ENCODE peak calls at places on chromosomes 2 and 18, in ten cellular contexts. J, V, K, M, F, D, B, E, A and N are unnamed samples.
A peak's percentile ranks its signal among the peaks of the same experiment; 100 is the strongest.

GRCh38 chr2:44245068-44245861 is 30.0 kb upstream of the SLC3A1 start:
- DNase-seq in A (no peak), M (no peak), E (no peak), B (no peak), D (no peak), V (no peak), F (peak; percentile 88), K (no peak), J (peak; percentile 19), N (peak; percentile 48)

GRCh38 chr18:37385846-37386435 is 179.7 kb downstream of the CELF4 start:
- DNase-seq in E (peak; percentile 67), A (peak; percentile 44), D (peak; percentile 14), B (no peak), J (peak; percentile 42), M (peak; percentile 33), F (peak; percentile 58), K (no peak), V (peak; percentile 51), N (peak; percentile 33)

GRCh38 chr2:194750926-194751325 is 906.1 kb upstream of the SLC39A10 start:
- DNase-seq in E (no peak), J (no peak), A (no peak), V (no peak), M (no peak), F (no peak), B (no peak), D (peak; percentile 0), K (no peak), N (no peak)

GRCh38 chr18:52433797-52434196 is 93.8 kb downstream of the DCC start:
- DNase-seq in D (no peak), K (no peak), E (no peak), M (no peak), A (no peak), F (no peak), B (no peak), V (no peak), J (no peak), N (no peak)

GRCh38 chr2:17915099-17915498 is 36.6 kb downstream of the KCNS3 start:
- DNase-seq in D (no peak), B (no peak), M (no peak), K (no peak), A (no peak), J (no peak), V (no peak), E (no peak), F (no peak), N (no peak)

GRCh38 chr2:95279435-95280035 is 5.3 kb downstream of the PROM2 start:
- DNase-seq in V (no peak), K (no peak), B (no peak), E (no peak), J (no peak), F (no peak), M (no peak), D (no peak), A (no peak), N (no peak)

GRCh38 chr18:58567453-58568196 is 61.3 kb downstream of the ALPK2 start:
- DNase-seq in A (no peak), K (no peak), V (no peak), J (peak; percentile 89), F (peak; percentile 97), D (peak; percentile 98), M (no peak), E (no peak), B (no peak), N (peak; percentile 99)

GRCh38 chr2:201696151-201696659 is 2.2 kb downstream of the MPP4 start:
- DNase-seq in V (no peak), F (peak; percentile 53), E (no peak), K (no peak), B (no peak), M (no peak), A (peak; percentile 95), J (peak; percentile 38), D (peak; percentile 79), N (peak; percentile 55)

GRCh38 chr18:44586782-44587524 is 93.7 kb upstream of the SETBP1 start:
- DNase-seq in M (no peak), D (no peak), A (no peak), E (no peak), B (no peak), F (no peak), J (peak; percentile 54), K (no peak), V (no peak), N (no peak)

GRCh38 chr18:79245517-79246001 is 150.2 kb upstream of the NFATC1 start:
- DNase-seq in E (no peak), J (no peak), V (no peak), A (peak; percentile 17), M (no peak), D (no peak), B (no peak), K (no peak), F (no peak), N (peak; percentile 71)

GRCh38 chr2:203559640-203560039 is 24.5 kb upstream of the RAPH1 start:
- DNase-seq in D (no peak), F (no peak), J (no peak), B (no peak), K (no peak), M (no peak), A (no peak), V (no peak), E (no peak), N (no peak)

GRCh38 chr18:55907352-55908045 is 319.5 kb upstream of the TCF4 start:
- DNase-seq in B (no peak), J (no peak), F (no peak), E (no peak), A (peak; percentile 22), M (no peak), V (no peak), D (no peak), K (no peak), N (peak; percentile 50)

GRCh38 chr2:95354469-95354901 is 48.0 kb upstream of the FAHD2A start:
- DNase-seq in B (no peak), F (no peak), A (no peak), M (no peak), D (no peak), E (no peak), K (no peak), V (no peak), J (no peak), N (no peak)

GRCh38 chr2:45353879-45354278 is 257.2 kb downstream of the SRBD1 start:
- DNase-seq in E (no peak), F (peak; percentile 93), J (peak; percentile 94), K (no peak), A (peak; percentile 97), D (peak; percentile 96), M (no peak), B (no peak), V (no peak), N (peak; percentile 60)

GRCh38 chr18:79630266-79631095 is 49.1 kb upstream of the CTDP1 start:
- DNase-seq in D (no peak), F (no peak), E (no peak), J (no peak), K (peak; percentile 38), A (no peak), M (no peak), B (no peak), V (no peak), N (no peak)

GRCh38 chr2:101223814-101224231 is 28.9 kb upstream of the CNOT11 start:
- DNase-seq in V (peak; percentile 94), M (no peak), K (no peak), B (no peak), D (no peak), J (peak; percentile 7), E (peak; percentile 44), F (peak; percentile 30), A (no peak), N (no peak)

GRCh38 chr18:79575891-79576685 is 103.5 kb upstream of the CTDP1 start:
- DNase-seq in V (no peak), K (no peak), M (no peak), E (no peak), F (peak; percentile 72), J (peak; percentile 56), B (no peak), D (peak; percentile 85), A (no peak), N (peak; percentile 33)

GRCh38 chr2:85846411-85846810 is 42.4 kb downstream of the ST3GAL5 start:
- DNase-seq in F (peak; percentile 39), M (no peak), D (peak; percentile 79), K (peak; percentile 21), B (no peak), A (no peak), E (no peak), J (peak; percentile 51), V (no peak), N (peak; percentile 19)

GRCh38 chr18:10051877-10052631 is 138.2 kb downstream of the VAPA start:
- DNase-seq in M (no peak), V (no peak), A (peak; percentile 78), K (peak; percentile 88), J (peak; percentile 99), E (no peak), B (no peak), D (peak; percentile 94), F (no peak), N (no peak)

GRCh38 chr2:20065885-20066602 is 14.6 kb upstream of the LAPTM4A start:
- DNase-seq in V (peak; percentile 15), D (peak; percentile 66), J (peak; percentile 69), A (peak; percentile 35), E (no peak), M (no peak), K (no peak), F (peak; percentile 94), B (no peak), N (peak; percentile 98)

GRCh38 chr2:66730429-66730828 is 295.5 kb downstream of the MEIS1 start:
- DNase-seq in K (no peak), M (no peak), A (no peak), V (no peak), B (no peak), J (no peak), F (no peak), E (no peak), D (no peak), N (no peak)

GRCh38 chr18:69839497-69839896 is 108.2 kb downstream of the CD226 start:
- DNase-seq in K (no peak), A (no peak), F (no peak), B (no peak), M (no peak), V (no peak), E (no peak), J (no peak), D (no peak), N (no peak)

GRCh38 chr2:217616936-217617335 is 385.9 kb downstream of the TNS1 start:
- DNase-seq in M (no peak), B (no peak), K (no peak), F (no peak), V (no peak), E (no peak), A (no peak), D (peak; percentile 89), J (no peak), N (no peak)

GRCh38 chr2:176002684-176003225 is 688 bp upstream of the LNPK start:
- DNase-seq in A (no peak), E (peak; percentile 23), K (peak; percentile 64), J (peak; percentile 13), B (peak; percentile 14), V (peak; percentile 14), F (peak; percentile 48), D (peak; percentile 27), M (no peak), N (peak; percentile 34)

GRCh38 chr18:46211816-46212215 is 107.6 kb downstream of the HAUS1 start:
- DNase-seq in J (peak; percentile 37), D (peak; percentile 69), M (no peak), V (no peak), A (peak; percentile 47), K (no peak), B (no peak), F (no peak), E (no peak), N (no peak)

GRCh38 chr2:155250800-155251199 is 552.3 kb downstream of the KCNJ3 start:
- DNase-seq in F (peak; percentile 35), B (peak; percentile 39), V (peak; percentile 38), D (no peak), J (no peak), M (peak; percentile 12), E (peak; percentile 5), K (no peak), A (peak; percentile 17), N (peak; percentile 30)

GRCh38 chr2:60414731-60415130 is 138.7 kb downstream of the BCL11A start:
- DNase-seq in F (peak; percentile 55), K (no peak), B (no peak), A (no peak), D (peak; percentile 69), J (peak; percentile 23), M (no peak), V (no peak), E (no peak), N (peak; percentile 81)

GRCh38 chr2:121809607-121810006 is 54.2 kb downstream of the TSN start:
- DNase-seq in K (no peak), V (no peak), J (no peak), D (no peak), A (no peak), F (no peak), E (no peak), B (peak; percentile 1), M (no peak), N (no peak)